ENCODE peak calls at places on chromosomes 3 and 15, in four cellular contexts. T, H, J and N are unnamed samples.

GRCh38 chr15:101652783-101653430 is 726 bp upstream of the TM2D3 start:
- DNase-seq in T (no peak), H (no peak), J (no peak), N (no peak)

GRCh38 chr3:12663311-12663935 is 494 bp downstream of the RAF1 start:
- DNase-seq in T (peak), H (no peak), J (peak), N (peak)

GRCh38 chr3:30141927-30142326 is 464.5 kb upstream of the TGFBR2 start:
- DNase-seq in T (no peak), H (no peak), J (no peak), N (no peak)

GRCh38 chr3:195810455-195810845 is 1.3 kb downstream of the MUC4 start:
- DNase-seq in T (no peak), H (no peak), J (no peak), N (no peak)

GRCh38 chr3:107684431-107684925 is 161.7 kb downstream of the BBX start:
- DNase-seq in T (no peak), H (no peak), J (no peak), N (no peak)

GRCh38 chr15:33735143-33735542 is 233.2 kb upstream of the CHRM5 start:
- DNase-seq in T (no peak), H (no peak), J (no peak), N (no peak)

GRCh38 chr3:192022412-192022811 is 561.4 kb downstream of the PYDC2 start:
- DNase-seq in T (no peak), H (no peak), J (no peak), N (no peak)

GRCh38 chr15:28919201-28919627 is 33.4 kb downstream of the APBA2 start:
- DNase-seq in T (no peak), H (no peak), J (no peak), N (no peak)

GRCh38 chr3:190229632-190230424 is 92.4 kb downstream of the CLDN1 start:
- DNase-seq in T (no peak), H (no peak), J (no peak), N (no peak)

GRCh38 chr15:89993344-89993743 is 7.8 kb upstream of the ZNF710 start:
- DNase-seq in T (no peak), H (no peak), J (no peak), N (no peak)

GRCh38 chr3:179825527-179826246 is 172.8 kb downstream of the USP13 start:
- DNase-seq in T (no peak), H (no peak), J (no peak), N (no peak)

GRCh38 chr15:63703641-63704040 is 106.5 kb downstream of the FBXL22 start:
- DNase-seq in T (no peak), H (no peak), J (no peak), N (no peak)

GRCh38 chr15:79970921-79971434 is at the start of gene BCL2A1:
- DNase-seq in T (peak), H (no peak), J (peak), N (peak)

GRCh38 chr15:46489276-46489675 is 854.4 kb downstream of the SQOR start:
- DNase-seq in T (no peak), H (no peak), J (no peak), N (no peak)

GRCh38 chr15:90496791-90497190 is 32.9 kb upstream of the CRTC3 start:
- DNase-seq in T (no peak), H (no peak), J (no peak), N (no peak)

GRCh38 chr3:152313430-152313829 is 44.7 kb downstream of the MBNL1 start:
- DNase-seq in T (no peak), H (no peak), J (no peak), N (no peak)

GRCh38 chr3:156563900-156564682 is 9.2 kb upstream of the SSR3 start:
- DNase-seq in T (no peak), H (no peak), J (no peak), N (no peak)

GRCh38 chr3:71160800-71161546 is 422.6 kb downstream of the FOXP1 start:
- DNase-seq in T (no peak), H (no peak), J (no peak), N (no peak)

GRCh38 chr3:18580268-18580667 is 155.1 kb upstream of the SATB1 start:
- DNase-seq in T (no peak), H (no peak), J (peak), N (no peak)

GRCh38 chr3:49928511-49929017 is 1.0 kb downstream of the MON1A start:
- DNase-seq in T (no peak), H (no peak), J (peak), N (no peak)

GRCh38 chr15:68335655-68336054 is 58.1 kb downstream of the FEM1B start:
- DNase-seq in T (no peak), H (no peak), J (no peak), N (no peak)

GRCh38 chr15:68277131-68277604 is 377 bp upstream of the FEM1B start:
- DNase-seq in T (no peak), H (no peak), J (peak), N (peak)

GRCh38 chr3:136305879-136306278 is 55.7 kb downstream of the PCCB start:
- DNase-seq in T (no peak), H (no peak), J (no peak), N (no peak)

GRCh38 chr3:194397757-194398312 is 1.2 kb downstream of the GP5 start:
- DNase-seq in T (no peak), H (no peak), J (peak), N (no peak)

GRCh38 chr15:83930813-83931212 is 276.9 kb downstream of the ADAMTSL3 start:
- DNase-seq in T (no peak), H (no peak), J (no peak), N (no peak)

GRCh38 chr15:99385865-99386264 is 134.6 kb downstream of the LRRC28 start:
- DNase-seq in T (no peak), H (no peak), J (peak), N (peak)

GRCh38 chr3:88075497-88075896 is 16.4 kb downstream of the ZNF654 start:
- DNase-seq in T (no peak), H (no peak), J (no peak), N (no peak)

GRCh38 chr3:114646521-114646920 is 352.7 kb downstream of the TIGIT start:
- DNase-seq in T (no peak), H (no peak), J (no peak), N (no peak)

GRCh38 chr3:123275691-123276090 is 73.9 kb downstream of the SEC22A start:
- DNase-seq in T (no peak), H (no peak), J (no peak), N (no peak)

GRCh38 chr3:78887608-78888011 is 880.2 kb downstream of the ROBO1 start:
- DNase-seq in T (no peak), H (no peak), J (no peak), N (no peak)

GRCh38 chr15:32994810-32995424 is 199.6 kb downstream of the FMN1 start:
- DNase-seq in T (no peak), H (no peak), J (no peak), N (no peak)